ENCODE peak calls at places on chromosomes 16 and 17, in four cellular contexts. One of them, this sample, is unnamed.

GRCh38 chr17:72438783-72439182 is 318.0 kb downstream of the SOX9 start:
- DNase-seq in HepG2: no peak
- DNase-seq in K562: no peak
- DNase-seq in GM12878: no peak
- DNase-seq in this sample: no peak

GRCh38 chr16:54651851-54652770 is 278.6 kb upstream of the IRX5 start:
- DNase-seq in HepG2: no peak
- DNase-seq in K562: no peak
- DNase-seq in GM12878: no peak
- DNase-seq in this sample: peak; percentile 52

GRCh38 chr16:65225488-65225887 is 103.6 kb upstream of the CDH11 start:
- DNase-seq in HepG2: no peak
- DNase-seq in K562: no peak
- DNase-seq in GM12878: no peak
- DNase-seq in this sample: peak; percentile 11

GRCh38 chr17:58301504-58302150 is 20.9 kb upstream of the MPO start:
- DNase-seq in HepG2: no peak
- DNase-seq in K562: no peak
- DNase-seq in GM12878: no peak
- DNase-seq in this sample: no peak

GRCh38 chr17:49894761-49895160 is 46.9 kb upstream of the TAC4 start:
- DNase-seq in HepG2: no peak
- DNase-seq in K562: no peak
- DNase-seq in GM12878: no peak
- DNase-seq in this sample: no peak

GRCh38 chr16:81650982-81651562 is 128.0 kb upstream of the PLCG2 start:
- DNase-seq in HepG2: no peak
- DNase-seq in K562: peak; percentile 74
- DNase-seq in GM12878: no peak
- DNase-seq in this sample: peak; percentile 55

GRCh38 chr17:31596382-31597323 is 205.2 kb downstream of the RAB11FIP4 start:
- DNase-seq in HepG2: peak; percentile 44
- DNase-seq in K562: no peak
- DNase-seq in GM12878: peak; percentile 70
- DNase-seq in this sample: peak; percentile 32

GRCh38 chr17:42585353-42585752 is 7.8 kb upstream of the PSMC3IP start:
- DNase-seq in HepG2: no peak
- DNase-seq in K562: no peak
- DNase-seq in GM12878: no peak
- DNase-seq in this sample: no peak

GRCh38 chr16:83954577-83955016 is 1.6 kb downstream of the OSGIN1 start:
- DNase-seq in HepG2: peak; percentile 85
- DNase-seq in K562: no peak
- DNase-seq in GM12878: no peak
- DNase-seq in this sample: peak; percentile 48

GRCh38 chr17:64662774-64663367 is 764 bp upstream of the SMURF2 start:
- DNase-seq in HepG2: no peak
- DNase-seq in K562: no peak
- DNase-seq in GM12878: no peak
- DNase-seq in this sample: peak; percentile 91

GRCh38 chr17:30378797-30379302 is at the start of gene CPD:
- DNase-seq in HepG2: peak; percentile 83
- DNase-seq in K562: peak; percentile 99
- DNase-seq in GM12878: peak; percentile 69
- DNase-seq in this sample: peak; percentile 97

GRCh38 chr17:30375661-30376060 is 3.1 kb upstream of the CPD start:
- DNase-seq in HepG2: no peak
- DNase-seq in K562: peak; percentile 12
- DNase-seq in GM12878: no peak
- DNase-seq in this sample: no peak

GRCh38 chr17:30377574-30377973 is 1.2 kb upstream of the CPD start:
- DNase-seq in HepG2: no peak
- DNase-seq in K562: no peak
- DNase-seq in GM12878: no peak
- DNase-seq in this sample: no peak

GRCh38 chr17:30378191-30378796 is 433 bp upstream of the CPD start:
- DNase-seq in HepG2: no peak
- DNase-seq in K562: peak; percentile 32
- DNase-seq in GM12878: no peak
- DNase-seq in this sample: peak; percentile 37

DNA sequence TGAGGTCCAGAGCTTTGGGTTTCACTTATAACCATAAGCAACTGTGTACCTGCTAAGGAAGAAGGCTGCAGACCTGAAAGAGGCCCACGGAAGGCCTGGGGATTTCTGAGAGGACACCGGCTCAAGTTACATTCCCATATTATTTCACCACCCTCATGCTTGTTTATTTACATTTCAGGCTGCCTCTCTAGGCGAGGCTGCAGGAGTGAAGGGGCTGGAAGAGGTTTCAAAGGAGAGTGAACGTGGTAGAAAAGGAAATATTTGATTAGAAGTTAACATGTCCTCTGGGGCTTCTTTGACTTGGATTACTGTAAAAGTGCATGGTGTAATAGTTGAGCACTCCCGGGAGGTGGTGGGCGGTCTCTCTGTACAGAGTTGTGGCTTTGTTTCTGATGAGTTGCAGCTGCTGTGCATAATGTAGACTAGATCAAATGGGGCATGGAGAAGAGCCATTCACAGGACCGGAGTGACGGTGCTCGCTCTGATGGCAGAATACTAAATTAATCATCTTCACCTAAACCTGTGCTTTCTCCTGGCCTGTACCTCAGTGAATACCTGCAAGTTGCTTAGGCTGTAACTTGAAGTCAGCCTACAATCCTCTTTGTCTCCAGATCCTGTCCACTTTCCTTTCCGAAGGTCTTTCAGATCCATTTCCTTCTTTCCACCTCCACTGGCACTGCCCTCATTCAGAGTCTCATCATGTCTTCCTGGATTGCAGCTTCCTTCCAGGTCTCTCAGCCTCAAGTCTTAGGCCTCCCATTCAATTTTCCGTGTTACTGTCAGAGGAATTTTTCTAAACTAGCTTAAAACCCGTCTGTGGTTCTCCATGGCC is 1.9 kb upstream of the CPD start:
- DNase-seq in HepG2: peak; percentile 88
- DNase-seq in K562: peak; percentile 13
- DNase-seq in GM12878: peak; percentile 40
- DNase-seq in this sample: no peak
- TF ChIP-seq JUNB in HepG2: no peak
- TF ChIP-seq JUNB in K562: no peak
- TF ChIP-seq JUNB in GM12878: no peak
- TF ChIP-seq JUNB in this sample: no peak

DNA sequence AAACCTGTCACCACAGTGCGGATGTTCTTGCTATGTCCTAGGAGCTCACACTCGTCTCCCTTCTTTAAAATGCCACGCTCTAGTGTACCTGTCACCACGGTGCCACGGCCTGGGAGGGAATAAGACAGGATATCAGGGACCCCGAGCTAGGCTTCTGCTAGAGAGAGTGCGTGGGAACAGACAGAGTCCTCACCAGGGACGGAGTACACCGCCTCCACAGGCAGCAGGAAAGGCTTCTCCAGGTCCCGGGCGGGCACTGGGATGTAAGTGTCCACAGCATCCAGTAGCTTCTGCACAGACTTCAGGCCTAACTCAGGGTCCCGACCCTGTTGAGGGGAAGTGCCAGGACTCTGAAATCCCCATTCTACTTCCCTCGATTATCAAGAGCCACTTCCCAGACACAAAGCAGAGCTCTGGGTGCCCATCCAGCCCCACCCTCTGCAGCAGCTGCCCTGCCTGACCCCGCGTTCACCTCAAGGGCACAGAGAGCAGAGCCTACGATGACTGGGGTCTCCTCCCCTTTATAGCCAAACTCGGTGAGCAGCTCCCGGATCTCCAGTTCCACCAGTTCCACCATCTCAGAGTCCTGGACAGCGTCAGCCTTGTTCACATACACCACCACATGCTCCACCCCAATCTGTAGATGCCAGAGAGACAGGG is 1.8 kb downstream of the TUFM start:
- DNase-seq in HepG2: no peak
- DNase-seq in K562: no peak
- DNase-seq in GM12878: no peak
- DNase-seq in this sample: no peak
- TF ChIP-seq POLR2AphosphoS5 in HepG2: no peak
- TF ChIP-seq POLR2AphosphoS5 in K562: no peak
- TF ChIP-seq POLR2AphosphoS5 in GM12878: no peak
- TF ChIP-seq POLR2AphosphoS5 in this sample: no peak

DNA sequence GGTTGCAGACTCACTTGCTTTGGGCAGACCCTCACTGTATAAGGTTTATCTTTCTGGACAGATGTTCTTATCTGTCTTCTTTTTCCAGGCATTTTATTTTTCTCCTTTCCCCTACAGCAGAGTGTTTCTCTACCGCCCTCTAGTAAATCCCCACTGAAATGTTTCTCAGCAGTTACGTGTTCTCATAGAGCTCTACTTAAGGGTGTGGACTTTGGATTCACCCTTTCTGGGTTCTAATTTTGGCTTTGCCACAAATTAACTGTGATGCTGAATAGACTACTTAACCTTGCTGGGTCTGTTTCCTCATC is 2.0 kb downstream of the ADAT1 start:
- DNase-seq in HepG2: peak; percentile 53
- DNase-seq in K562: peak; percentile 78
- DNase-seq in GM12878: no peak
- DNase-seq in this sample: peak; percentile 51
- TF ChIP-seq JUNB in HepG2: no peak
- TF ChIP-seq JUNB in K562: no peak
- TF ChIP-seq JUNB in GM12878: no peak
- TF ChIP-seq JUNB in this sample: no peak

GRCh38 chr16:19689342-19689741 is 28.7 kb downstream of the KNOP1 start:
- DNase-seq in HepG2: no peak
- DNase-seq in K562: no peak
- DNase-seq in GM12878: no peak
- DNase-seq in this sample: no peak

GRCh38 chr16:19688396-19689024 is 29.5 kb downstream of the KNOP1 start:
- DNase-seq in HepG2: no peak
- DNase-seq in K562: no peak
- DNase-seq in GM12878: no peak
- DNase-seq in this sample: no peak

GRCh38 chr16:19694989-19695388 is 23.0 kb downstream of the KNOP1 start:
- DNase-seq in HepG2: no peak
- DNase-seq in K562: no peak
- DNase-seq in GM12878: no peak
- DNase-seq in this sample: peak; percentile 37

GRCh38 chr16:19690196-19690595 is 27.8 kb downstream of the KNOP1 start:
- DNase-seq in HepG2: no peak
- DNase-seq in K562: no peak
- DNase-seq in GM12878: no peak
- DNase-seq in this sample: no peak

GRCh38 chr16:19691161-19691850 is 26.7 kb downstream of the KNOP1 start:
- DNase-seq in HepG2: no peak
- DNase-seq in K562: no peak
- DNase-seq in GM12878: no peak
- DNase-seq in this sample: no peak
- TF ChIP-seq POLR2AphosphoS5 in HepG2: no peak
- TF ChIP-seq POLR2AphosphoS5 in K562: no peak
- TF ChIP-seq POLR2AphosphoS5 in GM12878: no peak
- TF ChIP-seq POLR2AphosphoS5 in this sample: no peak

GRCh38 chr17:45852535-45853297 is 8.0 kb downstream of the SPPL2C start:
- DNase-seq in HepG2: peak; percentile 62
- DNase-seq in K562: peak; percentile 66
- DNase-seq in GM12878: no peak
- DNase-seq in this sample: peak; percentile 86

GRCh38 chr17:45854209-45854608 is 9.5 kb downstream of the SPPL2C start:
- DNase-seq in HepG2: no peak
- DNase-seq in K562: no peak
- DNase-seq in GM12878: no peak
- DNase-seq in this sample: no peak

GRCh38 chr17:45855691-45856315 is 11.1 kb downstream of the SPPL2C start:
- DNase-seq in HepG2: no peak
- DNase-seq in K562: no peak
- DNase-seq in GM12878: no peak
- DNase-seq in this sample: no peak

GRCh38 chr17:45861185-45861584 is 16.5 kb downstream of the SPPL2C start:
- DNase-seq in HepG2: no peak
- DNase-seq in K562: no peak
- DNase-seq in GM12878: no peak
- DNase-seq in this sample: no peak

DNA sequence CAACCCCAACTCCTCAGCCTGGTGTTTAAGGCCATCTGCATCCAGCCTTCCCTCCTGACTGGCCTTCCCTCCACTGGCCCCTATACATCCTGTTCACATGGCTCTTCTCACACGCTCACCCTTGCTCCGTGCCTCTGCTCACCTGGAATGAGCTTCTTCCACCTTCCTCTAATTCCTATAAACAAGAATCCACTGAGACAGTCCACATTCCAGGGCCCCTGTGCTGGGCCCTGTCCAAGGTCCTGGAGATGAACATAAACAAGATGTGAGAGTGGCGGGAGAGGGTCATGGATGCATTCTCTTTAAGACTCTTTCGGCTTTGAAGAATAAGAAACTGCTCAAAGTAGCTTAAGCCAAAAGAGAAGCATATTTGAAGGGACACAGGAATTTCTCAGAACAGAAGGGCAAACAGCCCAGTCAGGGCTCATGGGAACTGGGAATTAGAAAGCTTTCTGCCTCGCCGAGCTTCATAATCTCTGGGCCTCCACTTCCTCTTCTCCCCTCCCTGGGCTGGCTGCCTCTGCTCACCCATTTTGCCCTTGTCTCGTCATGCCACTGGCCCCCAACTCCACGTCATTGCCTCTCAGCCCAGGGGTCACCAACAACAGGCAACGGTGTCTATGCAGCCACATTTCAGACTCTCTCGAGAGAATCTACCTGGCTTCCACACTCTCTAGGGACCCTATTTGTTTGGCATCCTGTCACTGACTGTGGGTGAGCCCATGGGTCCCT is 13.5 kb downstream of the SPPL2C start:
- DNase-seq in HepG2: peak; percentile 40
- DNase-seq in K562: no peak
- DNase-seq in GM12878: no peak
- DNase-seq in this sample: peak; percentile 80
- TF ChIP-seq JUNB in HepG2: no peak
- TF ChIP-seq JUNB in K562: no peak
- TF ChIP-seq JUNB in GM12878: no peak
- TF ChIP-seq JUNB in this sample: no peak

DNA sequence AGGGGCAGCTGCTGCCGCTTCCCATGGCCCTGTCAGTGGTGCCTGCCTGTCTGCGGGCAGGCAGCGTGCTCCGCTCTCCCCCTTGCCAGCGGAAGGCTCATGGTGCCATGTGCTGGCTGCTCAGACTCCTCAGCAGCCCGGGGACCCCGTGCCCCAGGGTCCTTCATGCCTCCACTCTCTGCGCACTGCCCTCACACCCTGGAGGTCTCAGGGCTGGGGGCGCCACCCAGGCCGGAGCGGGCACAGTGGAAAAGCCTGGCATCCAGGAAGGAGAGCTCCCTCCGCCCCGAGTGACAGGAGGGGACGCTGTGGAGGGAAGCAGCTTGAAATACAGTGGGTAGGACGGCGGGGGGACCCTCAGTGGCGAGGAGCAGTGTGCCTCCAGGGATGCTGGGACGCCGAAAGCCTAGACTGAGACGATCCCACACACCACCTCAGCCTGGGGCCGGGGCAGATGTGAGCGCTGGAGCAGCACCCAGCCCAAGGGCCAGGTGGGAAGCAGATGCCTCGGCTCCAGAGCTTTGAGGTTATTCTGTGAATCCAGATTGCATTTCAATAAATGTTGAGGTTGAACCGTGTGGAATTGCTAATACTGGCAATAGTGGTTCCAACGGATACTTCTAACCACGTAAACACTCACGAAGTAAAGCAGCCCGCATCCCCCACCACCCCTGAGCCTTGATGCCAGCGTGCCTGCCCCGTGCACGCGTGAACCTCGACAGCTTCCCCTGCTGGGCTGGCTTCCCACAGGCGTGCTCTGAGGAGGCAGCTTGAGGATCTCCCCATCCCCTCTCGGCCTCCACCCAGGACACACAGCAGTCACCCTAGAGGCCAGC is 6.5 kb downstream of the TMEM204 start:
- DNase-seq in HepG2: no peak
- DNase-seq in K562: no peak
- DNase-seq in GM12878: no peak
- DNase-seq in this sample: no peak
- TF ChIP-seq POLR2AphosphoS5 in HepG2: no peak
- TF ChIP-seq POLR2AphosphoS5 in K562: no peak
- TF ChIP-seq POLR2AphosphoS5 in GM12878: no peak
- TF ChIP-seq POLR2AphosphoS5 in this sample: no peak

This sample was measured in GM23338.